ENCODE peak calls at places on chromosomes 13 and 19, in four cellular contexts. D is GM12878, J is K562, N is HepG2. H is an unnamed sample.

GRCh38 chr19:14146789-14147216 is 10.4 kb upstream of the ASF1B start:
- DNase-seq in D (no peak), N (no peak), J (no peak), H (no peak)

GRCh38 chr13:105135852-105136251 is 1399.6 kb downstream of the EFNB2 start:
- DNase-seq in J (no peak), N (no peak), D (no peak), H (no peak)

GRCh38 chr13:72463561-72463960 is 263.9 kb downstream of the MZT1 start:
- DNase-seq in N (no peak), J (no peak), D (no peak), H (no peak)

GRCh38 chr13:76622336-76623045 is 263.7 kb downstream of the KCTD12 start:
- DNase-seq in D (no peak), J (no peak), N (no peak), H (no peak)

GRCh38 chr13:113528101-113528797 is 37.7 kb upstream of the DCUN1D2 start:
- DNase-seq in N (no peak), J (no peak), D (no peak), H (no peak)

GRCh38 chr13:75724742-75725504 is 88.8 kb downstream of the LMO7 start:
- DNase-seq in D (no peak), N (no peak), J (no peak), H (no peak)

GRCh38 chr13:43348397-43348796 is 325.0 kb downstream of the DNAJC15 start:
- DNase-seq in J (no peak), D (no peak), N (no peak), H (no peak)

GRCh38 chr19:27776020-27776419 is 1436.9 kb downstream of the UQCRFS1 start:
- DNase-seq in D (no peak), J (peak; percentile 44), N (no peak), H (no peak)

GRCh38 chr13:43686557-43686956 is 100.2 kb downstream of the ENOX1 start:
- DNase-seq in D (no peak), N (peak; percentile 2), J (no peak), H (no peak)

GRCh38 chr13:99218969-99219368 is 18.3 kb downstream of the UBAC2 start:
- DNase-seq in J (no peak), D (peak; percentile 62), N (no peak), H (no peak)

GRCh38 chr13:107721436-107721835 is 493.9 kb downstream of the LIG4 start:
- DNase-seq in N (no peak), J (no peak), D (no peak), H (no peak)

GRCh38 chr19:9144920-9145319 is 4.7 kb downstream of the ZNF317 start:
- DNase-seq in N (no peak), J (no peak), D (no peak), H (no peak)

GRCh38 chr13:110447801-110448200 is 113.7 kb downstream of the RAB20 start:
- DNase-seq in J (no peak), D (no peak), N (no peak), H (no peak)

DNA sequence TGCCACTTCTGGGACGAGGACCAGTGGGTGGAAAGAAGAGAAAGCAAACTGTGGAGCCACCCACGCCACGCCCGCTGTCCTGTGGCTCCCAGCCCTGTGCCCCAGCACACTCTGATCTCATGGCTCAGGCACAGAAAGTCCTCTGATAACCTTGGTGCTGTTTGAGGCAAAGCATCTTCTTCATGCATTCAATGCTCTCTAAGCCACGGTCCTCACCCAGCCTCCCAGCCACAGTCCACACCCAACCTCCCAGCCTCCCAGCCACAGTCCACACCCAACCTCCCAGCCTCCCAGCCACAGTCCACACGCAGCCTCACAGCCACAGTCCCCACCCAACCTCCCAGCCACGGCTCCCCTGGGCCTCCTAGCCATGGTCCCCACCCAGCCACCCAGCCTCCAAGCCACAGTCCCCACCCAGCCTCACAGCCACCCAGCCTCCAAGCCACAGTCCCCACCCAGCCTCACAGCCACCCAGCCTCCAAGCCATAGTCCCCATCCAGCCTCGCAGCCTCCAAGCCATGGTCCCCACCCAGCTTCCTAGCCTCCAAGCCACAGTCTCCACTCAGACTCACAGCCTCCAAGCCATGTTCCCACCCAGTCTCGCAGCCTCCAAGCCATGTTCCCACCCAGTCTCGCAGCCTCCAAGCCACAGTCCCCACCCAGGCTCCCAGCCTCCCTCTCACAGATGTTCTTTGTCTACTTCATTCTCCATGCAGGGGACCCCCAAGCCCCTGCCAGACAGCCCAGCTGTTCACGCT is 74.9 kb downstream of the SOX1 start:
- DNase-seq in N (no peak), J (no peak), D (no peak), H (no peak)
- TF ChIP-seq BRCA1 in N (no peak), J (no peak), D (no peak), H (no peak)

DNA sequence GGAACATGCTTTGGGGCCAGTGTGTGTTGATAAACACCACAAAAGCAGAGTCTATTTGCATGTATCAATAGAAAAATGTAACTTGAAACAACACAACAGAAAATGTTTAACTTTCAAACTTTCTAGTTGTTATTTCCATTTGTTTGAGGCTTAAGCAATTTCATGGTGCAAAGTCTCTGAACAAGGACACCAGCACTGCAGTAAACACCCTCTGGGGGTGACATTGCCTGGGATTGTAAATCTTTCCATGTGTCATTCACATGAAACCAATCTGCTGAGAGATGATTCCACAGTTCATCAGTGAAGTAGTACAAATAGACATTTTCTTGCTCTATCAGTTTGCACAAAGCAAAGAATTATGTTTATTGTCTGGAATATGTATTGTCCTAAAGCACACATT is 124.5 kb downstream of the ITGBL1 start:
- DNase-seq in D (no peak), J (no peak), N (peak; percentile 69), H (no peak)
- TF ChIP-seq BRCA1 in D (no peak), J (no peak), N (no peak), H (no peak)

DNA sequence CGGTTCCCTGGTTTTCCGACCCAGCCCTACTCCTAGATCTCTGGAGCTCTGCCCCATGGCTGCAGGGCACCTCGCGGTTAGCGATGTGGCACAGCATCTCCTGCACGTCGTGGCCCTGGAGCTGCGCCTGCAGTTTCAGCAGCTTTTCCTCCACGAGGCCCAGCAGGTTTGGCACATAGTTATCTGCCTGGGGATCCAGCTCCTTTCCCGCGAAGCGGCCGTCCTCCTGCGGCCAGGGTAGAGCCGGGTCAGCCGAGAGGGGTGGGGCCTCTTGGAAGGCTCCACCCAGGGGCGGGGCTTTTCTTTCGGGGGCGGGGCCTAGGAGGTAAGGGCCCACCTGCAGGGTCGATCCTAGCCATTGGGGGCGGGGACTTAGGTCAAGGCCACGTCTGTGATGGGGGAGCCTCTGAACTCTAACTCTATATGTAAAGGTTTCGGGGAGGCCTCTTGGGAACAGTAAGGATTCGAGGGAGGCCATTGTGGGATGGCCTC is 2.5 kb upstream of the RGL3 start:
- DNase-seq in D (no peak), J (peak; percentile 89), N (no peak), H (peak; percentile 100)
- TF ChIP-seq BRCA1 in D (no peak), J (no peak), N (no peak), H (no peak)

GRCh38 chr13:102825921-102826706 is 19.7 kb upstream of the ERCC5 start:
- DNase-seq in D (no peak), J (no peak), N (no peak), H (no peak)
- TF ChIP-seq BRCA1 in D (no peak), J (no peak), N (no peak), H (no peak)

H was measured in H1.